ENCODE peak calls at places on chromosomes 12 and 14, in four cellular contexts. One of them, this sample, is unnamed.

GRCh38 chr12:82955020-82955419 is 268.3 kb downstream of the TMTC2 start:
- DNase-seq in BJ: no peak
- DNase-seq in AG09309: no peak
- DNase-seq in A549: no peak
- DNase-seq in this sample: no peak

GRCh38 chr12:94244165-94245133 is 96.1 kb downstream of the PLXNC1 start:
- DNase-seq in BJ: no peak
- DNase-seq in AG09309: no peak
- DNase-seq in A549: no peak
- DNase-seq in this sample: peak; percentile 52

GRCh38 chr14:77148510-77149231 is 7.1 kb upstream of the ZDHHC22 start:
- DNase-seq in BJ: no peak
- DNase-seq in AG09309: no peak
- DNase-seq in A549: no peak
- DNase-seq in this sample: no peak

GRCh38 chr12:69929531-69929930 is 104.5 kb downstream of the MYRFL start:
- DNase-seq in BJ: no peak
- DNase-seq in AG09309: no peak
- DNase-seq in A549: no peak
- DNase-seq in this sample: no peak

GRCh38 chr12:106631150-106631549 is 48.3 kb downstream of the RFX4 start:
- DNase-seq in BJ: no peak
- DNase-seq in AG09309: no peak
- DNase-seq in A549: no peak
- DNase-seq in this sample: no peak

GRCh38 chr14:34201909-34202622 is 251.2 kb upstream of the EGLN3 start:
- DNase-seq in BJ: no peak
- DNase-seq in AG09309: no peak
- DNase-seq in A549: no peak
- DNase-seq in this sample: no peak

GRCh38 chr12:107359382-107359781 is 266.0 kb upstream of the CRY1 start:
- DNase-seq in BJ: no peak
- DNase-seq in AG09309: no peak
- DNase-seq in A549: no peak
- DNase-seq in this sample: no peak

GRCh38 chr12:55637467-55637866 is 775 bp downstream of the OR10P1 start:
- DNase-seq in BJ: no peak
- DNase-seq in AG09309: no peak
- DNase-seq in A549: no peak
- DNase-seq in this sample: no peak

GRCh38 chr12:132169376-132169775 is 25.1 kb downstream of the NOC4L start:
- DNase-seq in BJ: no peak
- DNase-seq in AG09309: no peak
- DNase-seq in A549: no peak
- DNase-seq in this sample: no peak

GRCh38 chr14:68942281-68943035 is 36.6 kb downstream of the ACTN1 start:
- DNase-seq in BJ: no peak
- DNase-seq in AG09309: no peak
- DNase-seq in A549: no peak
- DNase-seq in this sample: no peak

GRCh38 chr14:94001501-94002396 is 4.6 kb downstream of the CCDC197 start:
- DNase-seq in BJ: no peak
- DNase-seq in AG09309: no peak
- DNase-seq in A549: peak; percentile 83
- DNase-seq in this sample: no peak

GRCh38 chr12:49647280-49647679 is 23.9 kb downstream of the PRPF40B start:
- DNase-seq in BJ: no peak
- DNase-seq in AG09309: no peak
- DNase-seq in A549: no peak
- DNase-seq in this sample: no peak

GRCh38 chr14:104706733-104707628 is 17.0 kb upstream of the ADSS1 start:
- DNase-seq in BJ: no peak
- DNase-seq in AG09309: no peak
- DNase-seq in A549: no peak
- DNase-seq in this sample: no peak

GRCh38 chr12:53994268-53994690 is 5.7 kb upstream of the HOXC9 start:
- DNase-seq in BJ: no peak
- DNase-seq in AG09309: no peak
- DNase-seq in A549: no peak
- DNase-seq in this sample: no peak

GRCh38 chr12:88122666-88123065 is 19.2 kb downstream of the CEP290 start:
- DNase-seq in BJ: no peak
- DNase-seq in AG09309: no peak
- DNase-seq in A549: no peak
- DNase-seq in this sample: no peak

GRCh38 chr14:95533391-95533821 is 1.4 kb upstream of the GLRX5 start:
- DNase-seq in BJ: no peak
- DNase-seq in AG09309: no peak
- DNase-seq in A549: no peak
- DNase-seq in this sample: no peak

GRCh38 chr12:54428050-54429013 is 9.3 kb upstream of the ITGA5 start:
- DNase-seq in BJ: no peak
- DNase-seq in AG09309: no peak
- DNase-seq in A549: no peak
- DNase-seq in this sample: no peak

GRCh38 chr14:73753043-73753886 is 39.1 kb upstream of the PNMA1 start:
- DNase-seq in BJ: no peak
- DNase-seq in AG09309: no peak
- DNase-seq in A549: no peak
- DNase-seq in this sample: no peak

GRCh38 chr12:118307069-118307954 is 65.4 kb downstream of the TAOK3 start:
- DNase-seq in BJ: peak; percentile 83
- DNase-seq in AG09309: peak; percentile 89
- DNase-seq in A549: no peak
- DNase-seq in this sample: peak; percentile 45

GRCh38 chr12:49288412-49288853 is 6.5 kb upstream of the PRPH start:
- DNase-seq in BJ: no peak
- DNase-seq in AG09309: no peak
- DNase-seq in A549: peak; percentile 70
- DNase-seq in this sample: no peak

GRCh38 chr12:32365473-32366064 is 33.8 kb upstream of the FGD4 start:
- DNase-seq in BJ: peak; percentile 30
- DNase-seq in AG09309: peak; percentile 63
- DNase-seq in A549: peak; percentile 49
- DNase-seq in this sample: peak; percentile 33

GRCh38 chr14:50085570-50086315 is 30.6 kb downstream of the VCPKMT start:
- DNase-seq in BJ: no peak
- DNase-seq in AG09309: peak; percentile 33
- DNase-seq in A549: no peak
- DNase-seq in this sample: peak; percentile 91

GRCh38 chr12:57522887-57523705 is 472 bp downstream of the MBD6 start:
- DNase-seq in BJ: no peak
- DNase-seq in AG09309: no peak
- DNase-seq in A549: no peak
- DNase-seq in this sample: no peak

GRCh38 chr12:75960086-75960910 is 71.3 kb downstream of the PHLDA1 start:
- DNase-seq in BJ: no peak
- DNase-seq in AG09309: no peak
- DNase-seq in A549: no peak
- DNase-seq in this sample: no peak
- H3K4me3 ChIP-seq in BJ: no peak overlapping the region
- H3K4me3 ChIP-seq in AG09309: no peak overlapping the region
- H3K4me3 ChIP-seq in A549: no peak overlapping the region
- H3K4me3 ChIP-seq in this sample: no peak overlapping the region

GRCh38 chr12:29889737-29890136 is 106.0 kb upstream of the TMTC1 start:
- DNase-seq in BJ: no peak
- DNase-seq in AG09309: no peak
- DNase-seq in A549: no peak
- DNase-seq in this sample: no peak
- TF ChIP-seq CTCF in BJ: peak; percentile 48
- TF ChIP-seq CTCF in AG09309: peak; percentile 48
- TF ChIP-seq CTCF in A549: no peak
- TF ChIP-seq CTCF in this sample: peak; percentile 33

GRCh38 chr12:27934278-27934677 is 38.3 kb downstream of the PTHLH start:
- DNase-seq in BJ: no peak
- DNase-seq in AG09309: no peak
- DNase-seq in A549: no peak
- DNase-seq in this sample: no peak
- H3K4me3 ChIP-seq in BJ: no peak overlapping the region
- H3K4me3 ChIP-seq in AG09309: no peak overlapping the region
- H3K4me3 ChIP-seq in A549: no peak overlapping the region
- H3K4me3 ChIP-seq in this sample: no peak overlapping the region

DNA sequence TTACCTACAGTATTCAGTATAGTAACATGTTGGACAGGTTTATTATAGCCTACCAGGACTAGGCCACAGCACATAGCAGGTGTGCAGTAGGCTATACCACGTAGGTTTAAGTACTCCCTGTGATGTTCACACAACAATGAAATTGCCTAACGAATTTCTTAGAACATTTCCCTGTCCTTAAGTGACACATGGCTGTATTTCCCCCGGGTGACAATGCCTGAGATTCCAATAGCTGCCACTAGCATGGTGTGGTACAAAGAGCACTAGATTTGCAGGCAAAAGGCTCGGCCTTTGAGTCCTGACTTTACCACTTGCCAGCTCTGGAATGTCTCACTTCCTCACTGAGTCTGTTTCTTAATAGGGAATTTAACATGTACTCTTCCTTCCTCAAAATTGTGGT is 19.7 kb downstream of the PTPN21 start:
- DNase-seq in BJ: no peak
- DNase-seq in AG09309: no peak
- DNase-seq in A549: no peak
- DNase-seq in this sample: no peak
- TF ChIP-seq CTCF in BJ: no peak
- TF ChIP-seq CTCF in AG09309: no peak
- TF ChIP-seq CTCF in A549: no peak
- TF ChIP-seq CTCF in this sample: peak; percentile 21

This sample was measured in GM12864.